ENCODE peak calls at places on chromosomes 11 and 22, in four cellular contexts. One of them, this sample, is unnamed.

GRCh38 chr11:64834031-64834722 is 10.3 kb downstream of the CDC42BPG start:
- DNase-seq in transverse colon: no peak
- DNase-seq in heart right ventricle: no peak
- DNase-seq in AG09309: no peak
- DNase-seq in this sample: no peak

GRCh38 chr11:129800655-129801054 is 15.0 kb upstream of the TMEM45B start:
- DNase-seq in transverse colon: no peak
- DNase-seq in heart right ventricle: no peak
- DNase-seq in AG09309: no peak
- DNase-seq in this sample: no peak

GRCh38 chr11:1335811-1336761 is 26.7 kb upstream of the TOLLIP start:
- DNase-seq in transverse colon: peak; percentile 69
- DNase-seq in heart right ventricle: peak; percentile 49
- DNase-seq in AG09309: peak; percentile 82
- DNase-seq in this sample: peak; percentile 6

GRCh38 chr11:67632982-67633755 is 3.4 kb upstream of the NUDT8 start:
- DNase-seq in transverse colon: no peak
- DNase-seq in heart right ventricle: no peak
- DNase-seq in AG09309: no peak
- DNase-seq in this sample: no peak

GRCh38 chr22:49014227-49015201 is 813.2 kb downstream of the BRD1 start:
- DNase-seq in transverse colon: no peak
- DNase-seq in heart right ventricle: no peak
- DNase-seq in AG09309: no peak
- DNase-seq in this sample: no peak

GRCh38 chr22:31082606-31083376 is 1.7 kb downstream of the SMTN start:
- DNase-seq in transverse colon: peak; percentile 89
- DNase-seq in heart right ventricle: peak; percentile 87
- DNase-seq in AG09309: no peak
- DNase-seq in this sample: no peak

GRCh38 chr22:36337365-36338130 is 50.2 kb downstream of the MYH9 start:
- DNase-seq in transverse colon: no peak
- DNase-seq in heart right ventricle: no peak
- DNase-seq in AG09309: no peak
- DNase-seq in this sample: no peak

GRCh38 chr11:133825666-133826065 is 19.6 kb downstream of the SPATA19 start:
- DNase-seq in transverse colon: no peak
- DNase-seq in heart right ventricle: no peak
- DNase-seq in AG09309: no peak
- DNase-seq in this sample: no peak

GRCh38 chr11:7436657-7437056 is 48.6 kb upstream of the OLFML1 start:
- DNase-seq in transverse colon: no peak
- DNase-seq in heart right ventricle: no peak
- DNase-seq in AG09309: no peak
- DNase-seq in this sample: no peak

GRCh38 chr22:37182101-37182948 is 5.7 kb downstream of the C1QTNF6 start:
- DNase-seq in transverse colon: no peak
- DNase-seq in heart right ventricle: no peak
- DNase-seq in AG09309: no peak
- DNase-seq in this sample: no peak

GRCh38 chr22:39946571-39947407 is 13.4 kb upstream of the TMA7B start:
- DNase-seq in transverse colon: no peak
- DNase-seq in heart right ventricle: no peak
- DNase-seq in AG09309: no peak
- DNase-seq in this sample: no peak

GRCh38 chr11:119322921-119323531 is 6.1 kb upstream of the MCAM start:
- DNase-seq in transverse colon: no peak
- DNase-seq in heart right ventricle: no peak
- DNase-seq in AG09309: no peak
- DNase-seq in this sample: no peak

GRCh38 chr11:96049426-96049825 is 125.5 kb upstream of the MTMR2 start:
- DNase-seq in transverse colon: no peak
- DNase-seq in heart right ventricle: no peak
- DNase-seq in AG09309: no peak
- DNase-seq in this sample: no peak

GRCh38 chr11:121419839-121420238 is 32.3 kb upstream of the SORL1 start:
- DNase-seq in transverse colon: no peak
- DNase-seq in heart right ventricle: no peak
- DNase-seq in AG09309: no peak
- DNase-seq in this sample: no peak

GRCh38 chr11:82505384-82505783 is 228.3 kb downstream of the FAM181B start:
- DNase-seq in transverse colon: no peak
- DNase-seq in heart right ventricle: no peak
- DNase-seq in AG09309: no peak
- DNase-seq in this sample: no peak

GRCh38 chr11:75689861-75690641 is 21.2 kb upstream of the MAP6 start:
- DNase-seq in transverse colon: no peak
- DNase-seq in heart right ventricle: no peak
- DNase-seq in AG09309: no peak
- DNase-seq in this sample: no peak

GRCh38 chr11:733072-733471 is 14.2 kb upstream of the TALDO1 start:
- DNase-seq in transverse colon: no peak
- DNase-seq in heart right ventricle: no peak
- DNase-seq in AG09309: no peak
- DNase-seq in this sample: no peak

GRCh38 chr22:39727541-39727940 is 157.0 kb downstream of the CACNA1I start:
- DNase-seq in transverse colon: no peak
- DNase-seq in heart right ventricle: no peak
- DNase-seq in AG09309: no peak
- DNase-seq in this sample: no peak

GRCh38 chr11:35981581-35981980 is 37.7 kb downstream of the LDLRAD3 start:
- DNase-seq in transverse colon: no peak
- DNase-seq in heart right ventricle: peak; percentile 14
- DNase-seq in AG09309: no peak
- DNase-seq in this sample: no peak

GRCh38 chr11:8338138-8338537 is 74.5 kb upstream of the LMO1 start:
- DNase-seq in transverse colon: peak; percentile 61
- DNase-seq in heart right ventricle: peak; percentile 21
- DNase-seq in AG09309: no peak
- DNase-seq in this sample: no peak

GRCh38 chr11:128904872-128905344 is 13.8 kb downstream of the KCNJ5 start:
- DNase-seq in transverse colon: peak; percentile 55
- DNase-seq in heart right ventricle: no peak
- DNase-seq in AG09309: no peak
- DNase-seq in this sample: no peak

GRCh38 chr11:27081056-27081455 is 40.4 kb downstream of the BBOX1 start:
- DNase-seq in transverse colon: no peak
- DNase-seq in heart right ventricle: no peak
- DNase-seq in AG09309: no peak
- DNase-seq in this sample: no peak

GRCh38 chr11:32204751-32205150 is 113.9 kb downstream of the RCN1 start:
- DNase-seq in transverse colon: no peak
- DNase-seq in heart right ventricle: no peak
- DNase-seq in AG09309: no peak
- DNase-seq in this sample: no peak

GRCh38 chr22:44523981-44524759 is 26.1 kb upstream of the RTL6 start:
- DNase-seq in transverse colon: peak; percentile 44
- DNase-seq in heart right ventricle: no peak
- DNase-seq in AG09309: peak; percentile 93
- DNase-seq in this sample: peak; percentile 18

GRCh38 chr11:60098508-60098907 is 10.0 kb downstream of the MS4A2 start:
- DNase-seq in transverse colon: no peak
- DNase-seq in heart right ventricle: no peak
- DNase-seq in AG09309: no peak
- DNase-seq in this sample: peak; percentile 70

DNA sequence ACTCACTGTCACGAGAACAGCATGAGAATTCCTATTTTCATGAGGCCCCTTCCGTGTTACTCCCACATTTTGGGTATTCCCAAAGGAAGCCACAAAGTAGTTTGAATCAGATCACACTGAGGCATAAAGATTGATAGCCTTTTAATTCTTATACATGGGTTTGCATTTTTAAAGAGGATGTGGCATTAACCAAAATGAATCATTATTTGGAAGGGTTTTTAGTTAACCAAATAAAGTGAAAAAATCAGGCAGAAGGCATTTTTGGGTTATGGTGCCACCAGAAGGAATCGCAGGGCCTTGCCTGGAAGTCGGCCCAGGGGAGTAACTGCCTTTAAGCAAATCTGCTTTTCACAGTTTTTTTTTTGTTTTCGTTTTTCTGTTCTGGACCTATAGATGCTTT is 55.4 kb downstream of the HSD17B12 start:
- DNase-seq in transverse colon: no peak
- DNase-seq in heart right ventricle: no peak
- DNase-seq in AG09309: peak; percentile 56
- DNase-seq in this sample: no peak
- H3K4me3 ChIP-seq in transverse colon: no peak overlapping the region
- H3K4me3 ChIP-seq in heart right ventricle: no peak overlapping the region
- H3K4me3 ChIP-seq in AG09309: no peak overlapping the region
- H3K4me3 ChIP-seq in this sample: no peak overlapping the region

DNA sequence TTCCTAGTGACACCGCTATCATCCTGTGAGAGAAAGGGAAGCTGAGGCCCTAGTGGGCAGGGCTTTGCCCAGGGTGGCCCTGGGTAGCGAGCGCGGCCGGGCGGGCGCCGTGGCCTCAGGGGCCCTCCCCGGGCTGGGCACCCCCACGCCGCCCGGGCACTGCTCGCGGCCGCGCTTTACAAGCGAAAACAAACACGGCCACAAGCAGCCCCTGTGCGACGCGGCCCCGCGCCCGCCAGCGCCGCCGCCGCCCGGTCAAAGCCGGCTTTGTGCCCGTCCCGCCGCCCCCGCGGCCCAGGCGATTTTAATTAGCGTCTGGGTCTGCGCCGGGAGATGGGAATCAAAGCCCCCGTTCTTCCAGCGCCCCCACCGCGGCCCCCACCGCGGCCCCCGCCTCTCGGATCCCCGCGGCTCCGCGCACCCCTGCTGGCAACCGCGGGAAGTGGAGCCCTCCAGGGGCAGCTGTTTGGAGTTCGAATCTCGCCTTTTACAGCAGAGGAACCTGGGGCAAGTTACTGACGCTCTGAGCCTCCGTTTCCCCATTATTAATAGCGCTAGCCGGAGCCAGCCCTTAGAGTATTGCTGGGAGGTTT is 47.9 kb downstream of the CHRDL2 start:
- DNase-seq in transverse colon: peak; percentile 17
- DNase-seq in heart right ventricle: no peak
- DNase-seq in AG09309: no peak
- DNase-seq in this sample: no peak
- TF ChIP-seq CTCF in transverse colon: peak; percentile 58
- TF ChIP-seq CTCF in heart right ventricle: peak; percentile 36
- TF ChIP-seq CTCF in AG09309: peak; percentile 39
- TF ChIP-seq CTCF in this sample: peak; percentile 50

DNA sequence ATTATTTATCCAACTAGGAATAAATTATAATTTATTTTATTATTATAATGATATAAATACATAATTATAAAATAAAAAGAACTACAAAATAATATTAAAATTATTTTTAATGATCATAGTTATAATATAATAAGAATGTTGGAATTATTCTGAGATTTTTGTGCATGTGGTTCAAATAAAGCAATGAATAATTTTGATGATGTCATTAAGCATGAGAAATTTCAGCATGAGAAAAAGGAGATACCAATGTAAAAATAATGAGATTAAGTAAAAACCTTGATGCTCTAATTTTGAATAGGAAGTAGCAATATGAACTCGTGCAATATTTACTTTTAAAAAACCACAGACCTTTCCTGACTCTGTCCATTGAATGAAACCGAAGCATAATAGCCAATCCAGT is 181.8 kb upstream of the MTNR1B start:
- DNase-seq in transverse colon: no peak
- DNase-seq in heart right ventricle: no peak
- DNase-seq in AG09309: no peak
- DNase-seq in this sample: no peak
- H3K4me3 ChIP-seq in transverse colon: no peak overlapping the region
- H3K4me3 ChIP-seq in heart right ventricle: no peak overlapping the region
- H3K4me3 ChIP-seq in AG09309: no peak overlapping the region
- H3K4me3 ChIP-seq in this sample: no peak overlapping the region

GRCh38 chr11:10758959-10759358 is 7.9 kb downstream of the CTR9 start:
- DNase-seq in transverse colon: no peak
- DNase-seq in heart right ventricle: no peak
- DNase-seq in AG09309: no peak
- DNase-seq in this sample: no peak
- TF ChIP-seq CTCF in transverse colon: no peak
- TF ChIP-seq CTCF in heart right ventricle: no peak
- TF ChIP-seq CTCF in AG09309: peak; percentile 6
- TF ChIP-seq CTCF in this sample: peak; percentile 30

DNA sequence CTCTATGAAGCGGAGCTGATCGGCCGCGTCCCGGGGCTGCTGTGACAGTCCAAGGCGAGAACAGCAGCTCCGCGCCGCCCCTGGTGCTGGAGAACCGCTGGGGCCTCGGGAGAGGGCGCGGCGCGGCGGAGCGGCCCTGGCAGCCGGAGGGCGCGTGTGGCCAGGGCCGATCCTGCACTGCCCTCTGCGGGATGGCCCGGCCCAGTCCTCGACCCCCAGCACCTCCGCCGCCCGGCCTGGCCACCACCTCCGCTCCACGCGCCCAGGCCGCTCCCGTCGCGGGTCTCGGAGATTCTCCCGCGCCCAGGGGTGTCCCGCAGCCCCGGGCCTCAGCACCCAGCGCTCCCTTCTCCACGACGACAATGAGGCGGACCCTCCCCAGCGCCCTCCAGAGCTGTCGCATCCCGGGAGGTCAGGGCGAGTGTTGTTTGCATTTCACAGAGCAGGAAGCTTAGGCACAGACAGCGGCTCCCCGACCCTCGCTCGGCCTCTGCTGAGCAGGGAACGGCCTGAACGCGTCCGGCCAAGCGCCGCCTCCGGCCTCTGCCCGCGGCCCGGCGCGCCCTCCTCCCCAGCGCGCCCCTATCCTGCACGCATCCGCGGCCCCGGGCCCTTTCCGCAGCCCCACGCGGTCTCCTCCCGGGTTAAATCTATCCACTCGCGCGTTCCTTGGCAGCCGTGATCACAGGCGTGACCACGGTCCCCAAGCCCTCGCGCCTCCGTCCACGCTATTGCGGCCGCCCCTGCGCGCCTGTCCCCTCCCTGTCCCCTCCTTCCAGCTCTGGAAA is 109.7 kb downstream of the WNT7B start:
- DNase-seq in transverse colon: no peak
- DNase-seq in heart right ventricle: no peak
- DNase-seq in AG09309: no peak
- DNase-seq in this sample: no peak
- H3K4me3 ChIP-seq in transverse colon: peak overlapping the region; percentile 25
- H3K4me3 ChIP-seq in heart right ventricle: peak overlapping the region; percentile 37
- H3K4me3 ChIP-seq in AG09309: peak overlapping the region; percentile 27
- H3K4me3 ChIP-seq in this sample: peak overlapping the region; percentile 35

GRCh38 chr11:3147257-3147619 is 17.9 kb downstream of the OSBPL5 start:
- DNase-seq in transverse colon: no peak
- DNase-seq in heart right ventricle: no peak
- DNase-seq in AG09309: no peak
- DNase-seq in this sample: no peak
- TF ChIP-seq CTCF in transverse colon: no peak
- TF ChIP-seq CTCF in heart right ventricle: no peak
- TF ChIP-seq CTCF in AG09309: no peak
- TF ChIP-seq CTCF in this sample: no peak

DNA sequence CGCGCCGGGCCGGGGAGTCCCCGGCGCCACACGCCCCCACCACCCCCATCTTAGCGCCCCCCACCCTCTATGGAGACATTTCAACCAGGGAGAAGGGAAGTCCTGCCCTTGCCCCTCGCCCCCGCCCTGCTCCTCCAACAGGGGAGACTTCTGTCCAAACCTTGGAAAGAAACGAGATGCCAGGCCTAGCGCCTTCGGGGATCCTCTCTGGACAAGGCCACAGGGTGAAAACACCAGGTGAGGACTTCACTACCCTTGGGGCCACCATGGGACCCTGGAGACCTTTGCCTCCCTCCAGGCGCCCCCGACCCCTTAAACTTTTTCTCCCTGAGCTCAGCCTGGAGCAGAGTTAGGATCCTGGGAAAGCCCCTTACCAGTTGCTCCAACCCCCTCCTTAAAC is 11.6 kb upstream of the NPAS4 start:
- DNase-seq in transverse colon: no peak
- DNase-seq in heart right ventricle: no peak
- DNase-seq in AG09309: no peak
- DNase-seq in this sample: no peak
- H3K4me3 ChIP-seq in transverse colon: peak overlapping the region; percentile 53
- H3K4me3 ChIP-seq in heart right ventricle: peak overlapping the region; percentile 52
- H3K4me3 ChIP-seq in AG09309: no peak overlapping the region
- H3K4me3 ChIP-seq in this sample: no peak overlapping the region

This sample was measured in epithelial cell of proximal tubule.